ENCODE peak calls at places on chromosomes 6 and 20, in ten cellular contexts. S, H, A, Y, C, T, N, E, G and F are unnamed samples.

GRCh38 chr6:124007915-124008688 is 204.4 kb downstream of the NKAIN2 start:
- DNase-seq in N (no peak), T (no peak), G (no peak), Y (no peak), S (no peak), E (no peak), C (no peak), H (no peak), A (no peak), F (no peak)

GRCh38 chr6:3119040-3119723 is 671 bp downstream of the BPHL start:
- DNase-seq in T (no peak), E (no peak), G (no peak), Y (no peak), H (no peak), S (peak; percentile 52), N (peak; percentile 33), C (no peak), A (no peak), F (no peak)

GRCh38 chr6:160420969-160421556 is 72.9 kb downstream of the SLC22A3 start:
- DNase-seq in H (no peak), A (no peak), Y (no peak), N (no peak), S (no peak), T (peak; percentile 62), C (peak; percentile 53), G (no peak), E (no peak), F (no peak)

GRCh38 chr6:4585682-4586468 is 190.3 kb upstream of the CDYL start:
- DNase-seq in Y (no peak), T (no peak), H (no peak), G (no peak), N (no peak), C (no peak), A (no peak), E (no peak), S (peak; percentile 15), F (no peak)

GRCh38 chr6:116969211-116969863 is 92.3 kb downstream of the RFX6 start:
- DNase-seq in G (peak; percentile 14), E (peak; percentile 57), S (peak; percentile 60), N (peak; percentile 53), T (peak; percentile 24), C (no peak), A (peak; percentile 69), H (no peak), Y (no peak), F (no peak)

GRCh38 chr6:123677897-123678296 is 41.1 kb upstream of the TRDN start:
- DNase-seq in T (no peak), G (no peak), A (no peak), E (no peak), S (no peak), H (no peak), C (no peak), N (no peak), Y (no peak), F (no peak)

GRCh38 chr20:62508641-62509051 is 32.9 kb upstream of the GATA5 start:
- DNase-seq in N (no peak), E (no peak), T (no peak), G (no peak), S (peak; percentile 67), C (no peak), A (no peak), Y (no peak), H (no peak), F (peak; percentile 48)

GRCh38 chr6:133467982-133468380 is 226.8 kb downstream of the EYA4 start:
- DNase-seq in E (no peak), A (no peak), C (no peak), N (no peak), T (no peak), H (no peak), Y (no peak), S (no peak), G (no peak), F (no peak)

GRCh38 chr20:59604770-59605665 is 678 bp downstream of the PHACTR3 start:
- DNase-seq in A (no peak), Y (no peak), N (no peak), E (no peak), H (peak; percentile 50), S (no peak), C (no peak), T (no peak), G (no peak), F (no peak)

GRCh38 chr20:45041464-45042337 is 59.2 kb downstream of the KCNS1 start:
- DNase-seq in G (peak; percentile 14), C (no peak), N (peak; percentile 51), T (no peak), A (no peak), Y (no peak), S (no peak), E (peak; percentile 66), H (no peak), F (peak; percentile 94)

GRCh38 chr6:141607956-141608355 is 524.8 kb upstream of the GJE1 start:
- DNase-seq in E (no peak), S (no peak), H (no peak), Y (no peak), N (peak; percentile 20), C (no peak), T (no peak), G (no peak), A (no peak), F (no peak)

GRCh38 chr6:149045404-149045803 is 272.1 kb upstream of the TAB2 start:
- DNase-seq in S (no peak), A (no peak), H (no peak), C (no peak), N (no peak), E (no peak), G (no peak), T (no peak), Y (no peak), F (no peak)

GRCh38 chr20:57291003-57291402 is 24.6 kb upstream of the BMP7 start:
- DNase-seq in T (no peak), G (no peak), N (no peak), H (no peak), C (no peak), S (peak; percentile 66), E (no peak), A (no peak), Y (no peak), F (no peak)
- TF ChIP-seq CTCF in T (no peak), G (no peak), N (peak; percentile 15), H (peak; percentile 51), C (no peak), S (peak; percentile 74), E (peak; percentile 55), A (no peak), Y (no peak), F (peak; percentile 41)

DNA sequence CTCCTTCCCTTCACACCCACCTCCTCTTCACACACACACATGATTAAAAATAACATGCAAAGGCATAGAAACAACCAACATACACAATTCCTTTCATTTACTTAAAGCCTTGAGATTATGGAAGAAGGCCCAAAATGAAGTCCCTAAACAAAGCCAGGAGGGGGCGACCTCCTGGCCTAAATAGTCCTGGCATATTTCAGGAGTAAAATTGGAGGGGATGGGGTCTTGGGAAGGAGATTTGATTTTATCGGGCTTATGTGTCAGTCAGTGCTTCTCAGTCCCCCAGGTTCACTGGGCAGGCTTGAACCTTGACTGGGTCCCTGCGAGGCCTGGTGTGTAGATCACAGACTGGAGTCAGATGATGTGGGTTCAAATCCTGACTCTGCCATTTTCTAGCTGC is 266.4 kb downstream of the SAMD5 start:
- DNase-seq in H (no peak), C (no peak), S (no peak), N (no peak), E (no peak), A (peak; percentile 17), T (no peak), G (no peak), Y (no peak), F (no peak)
- TF ChIP-seq CTCF in H (peak; percentile 34), C (no peak), S (no peak), N (no peak), E (peak; percentile 59), A (peak; percentile 20), T (no peak), G (no peak), Y (no peak), F (peak; percentile 33)

GRCh38 chr6:680666-681374 is 12.1 kb downstream of the EXOC2 start:
- DNase-seq in Y (no peak), T (no peak), C (no peak), N (no peak), S (no peak), E (no peak), A (no peak), G (no peak), H (no peak), F (no peak)

GRCh38 chr6:689223-689622 is 3.7 kb downstream of the EXOC2 start:
- DNase-seq in C (no peak), T (no peak), G (no peak), N (no peak), H (no peak), A (no peak), E (no peak), S (no peak), Y (no peak), F (no peak)

GRCh38 chr6:684831-685636 is 7.9 kb downstream of the EXOC2 start:
- DNase-seq in E (no peak), T (no peak), A (no peak), H (no peak), N (peak; percentile 10), C (no peak), S (no peak), G (no peak), Y (no peak), F (no peak)

GRCh38 chr6:683742-684440 is 9.0 kb downstream of the EXOC2 start:
- DNase-seq in G (peak; percentile 21), H (no peak), Y (no peak), T (no peak), N (peak; percentile 30), A (peak; percentile 57), S (peak; percentile 5), E (no peak), C (no peak), F (no peak)

DNA sequence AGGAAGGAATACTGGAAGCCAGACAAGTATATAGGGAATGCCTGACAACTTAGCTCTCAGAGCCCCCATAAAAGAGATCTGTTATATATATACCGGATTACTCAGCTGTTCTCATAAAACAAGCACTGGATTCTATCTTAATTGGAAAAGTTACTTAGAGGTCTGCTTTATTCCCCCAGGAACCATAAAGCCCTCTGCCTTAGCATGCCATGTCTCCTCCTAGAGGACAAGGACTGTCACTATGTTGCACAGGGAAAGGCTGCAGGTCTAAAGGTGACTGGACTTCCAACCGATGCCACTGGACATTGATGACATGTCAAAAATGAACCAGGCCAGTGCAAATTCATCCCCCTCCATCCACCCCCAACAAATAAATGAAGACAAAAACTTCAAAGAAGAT is 6.4 kb downstream of the EXOC2 start:
- DNase-seq in Y (no peak), G (no peak), A (peak; percentile 8), H (no peak), C (no peak), T (no peak), E (no peak), S (peak; percentile 21), N (peak; percentile 4), F (no peak)
- TF ChIP-seq CTCF in Y (no peak), G (no peak), A (peak; percentile 23), H (no peak), C (no peak), T (no peak), E (peak; percentile 22), S (peak; percentile 57), N (peak; percentile 54), F (no peak)

GRCh38 chr6:48490658-48491057 is 379.7 kb upstream of the PTCHD4 start:
- DNase-seq in S (no peak), H (no peak), T (no peak), Y (no peak), A (no peak), N (no peak), C (no peak), G (no peak), E (no peak), F (no peak)

GRCh38 chr6:48486373-48486772 is 375.4 kb upstream of the PTCHD4 start:
- DNase-seq in N (no peak), C (no peak), T (no peak), Y (no peak), H (no peak), A (no peak), G (no peak), S (no peak), E (no peak), F (no peak)

GRCh38 chr6:48486876-48487275 is 375.9 kb upstream of the PTCHD4 start:
- DNase-seq in A (no peak), T (no peak), C (no peak), N (no peak), Y (no peak), E (no peak), G (no peak), S (no peak), H (no peak), F (no peak)
- TF ChIP-seq CTCF in A (no peak), T (no peak), C (no peak), N (no peak), Y (no peak), E (no peak), G (no peak), S (no peak), H (no peak), F (no peak)